ENCODE peak calls at places on chromosome X, in eight cellular contexts. One of them, this sample, is unnamed.

GRCh38 chrX:147174596-147174995 is 360.1 kb upstream of the CXorf51A start:
- DNase-seq in bronchial epithelial cell: no peak
- DNase-seq in colonic mucosa: no peak
- DNase-seq in HL-60: no peak
- DNase-seq in HCT116: no peak
- DNase-seq in Peyer's patch: no peak
- DNase-seq in AG04449: no peak
- DNase-seq in kidney: no peak
- DNase-seq in this sample: no peak

GRCh38 chrX:129877401-129877800 is 28.6 kb upstream of the UTP14A start:
- DNase-seq in HCT116: no peak
- DNase-seq in AG04449: no peak
- DNase-seq in bronchial epithelial cell: no peak
- DNase-seq in colonic mucosa: no peak
- DNase-seq in Peyer's patch: no peak
- DNase-seq in kidney: no peak
- DNase-seq in HL-60: peak; percentile 26
- DNase-seq in this sample: peak; percentile 19

GRCh38 chrX:11381464-11381863 is 88.3 kb downstream of the AMELX start:
- DNase-seq in bronchial epithelial cell: peak; percentile 56
- DNase-seq in colonic mucosa: peak; percentile 51
- DNase-seq in HL-60: peak; percentile 39
- DNase-seq in AG04449: peak; percentile 10
- DNase-seq in HCT116: peak; percentile 24
- DNase-seq in Peyer's patch: peak; percentile 48
- DNase-seq in kidney: no peak
- DNase-seq in this sample: peak; percentile 49

GRCh38 chrX:9282325-9282724 is 182.5 kb upstream of the TBL1X start:
- DNase-seq in HCT116: no peak
- DNase-seq in kidney: no peak
- DNase-seq in Peyer's patch: no peak
- DNase-seq in AG04449: no peak
- DNase-seq in bronchial epithelial cell: no peak
- DNase-seq in HL-60: peak; percentile 65
- DNase-seq in colonic mucosa: no peak
- DNase-seq in this sample: no peak

GRCh38 chrX:100297732-100298131 is 112.3 kb downstream of the PCDH19 start:
- DNase-seq in Peyer's patch: no peak
- DNase-seq in AG04449: no peak
- DNase-seq in HL-60: no peak
- DNase-seq in kidney: no peak
- DNase-seq in bronchial epithelial cell: peak; percentile 5
- DNase-seq in colonic mucosa: no peak
- DNase-seq in HCT116: no peak
- DNase-seq in this sample: no peak

GRCh38 chrX:54043084-54043483 is 1.2 kb downstream of the PHF8 start:
- DNase-seq in kidney: no peak
- DNase-seq in Peyer's patch: no peak
- DNase-seq in HL-60: no peak
- DNase-seq in colonic mucosa: no peak
- DNase-seq in AG04449: no peak
- DNase-seq in bronchial epithelial cell: peak; percentile 0
- DNase-seq in HCT116: no peak
- DNase-seq in this sample: no peak

GRCh38 chrX:132877954-132878536 is 80.4 kb downstream of the HS6ST2 start:
- DNase-seq in AG04449: no peak
- DNase-seq in bronchial epithelial cell: peak; percentile 30
- DNase-seq in Peyer's patch: no peak
- DNase-seq in HL-60: no peak
- DNase-seq in kidney: no peak
- DNase-seq in HCT116: no peak
- DNase-seq in colonic mucosa: no peak
- DNase-seq in this sample: no peak

GRCh38 chrX:1451251-1451675 is 1.4 kb downstream of the ASMTL start:
- DNase-seq in HCT116: no peak
- DNase-seq in Peyer's patch: peak; percentile 48
- DNase-seq in bronchial epithelial cell: no peak
- DNase-seq in kidney: peak; percentile 72
- DNase-seq in AG04449: no peak
- DNase-seq in HL-60: no peak
- DNase-seq in colonic mucosa: no peak
- DNase-seq in this sample: no peak

GRCh38 chrX:19627081-19627480 is 111.8 kb upstream of the MAP3K15 start:
- DNase-seq in HCT116: no peak
- DNase-seq in AG04449: no peak
- DNase-seq in kidney: no peak
- DNase-seq in colonic mucosa: no peak
- DNase-seq in bronchial epithelial cell: no peak
- DNase-seq in Peyer's patch: no peak
- DNase-seq in HL-60: no peak
- DNase-seq in this sample: no peak

GRCh38 chrX:20285513-20285912 is 18.8 kb upstream of the RPS6KA3 start:
- DNase-seq in HCT116: no peak
- DNase-seq in colonic mucosa: no peak
- DNase-seq in AG04449: no peak
- DNase-seq in Peyer's patch: no peak
- DNase-seq in bronchial epithelial cell: peak; percentile 86
- DNase-seq in HL-60: no peak
- DNase-seq in kidney: no peak
- DNase-seq in this sample: no peak

GRCh38 chrX:150533863-150534262 is 34.6 kb upstream of the MTM1 start:
- DNase-seq in kidney: no peak
- DNase-seq in Peyer's patch: no peak
- DNase-seq in bronchial epithelial cell: peak; percentile 46
- DNase-seq in HL-60: no peak
- DNase-seq in AG04449: no peak
- DNase-seq in HCT116: no peak
- DNase-seq in colonic mucosa: no peak
- DNase-seq in this sample: no peak

GRCh38 chrX:2748815-2749188 is 3.0 kb upstream of the XG start:
- DNase-seq in HL-60: no peak
- DNase-seq in kidney: no peak
- DNase-seq in colonic mucosa: no peak
- DNase-seq in HCT116: no peak
- DNase-seq in Peyer's patch: no peak
- DNase-seq in bronchial epithelial cell: no peak
- DNase-seq in AG04449: no peak
- DNase-seq in this sample: no peak

GRCh38 chrX:68732906-68733493 is 85.5 kb downstream of the STARD8 start:
- DNase-seq in Peyer's patch: peak; percentile 77
- DNase-seq in colonic mucosa: peak; percentile 66
- DNase-seq in AG04449: no peak
- DNase-seq in HCT116: peak; percentile 35
- DNase-seq in bronchial epithelial cell: peak; percentile 43
- DNase-seq in kidney: peak; percentile 81
- DNase-seq in HL-60: peak; percentile 61
- DNase-seq in this sample: no peak

GRCh38 chrX:10296581-10296980 is 139.8 kb downstream of the CLCN4 start:
- DNase-seq in Peyer's patch: no peak
- DNase-seq in AG04449: peak; percentile 23
- DNase-seq in bronchial epithelial cell: no peak
- DNase-seq in HL-60: no peak
- DNase-seq in kidney: no peak
- DNase-seq in colonic mucosa: no peak
- DNase-seq in HCT116: no peak
- DNase-seq in this sample: peak; percentile 83

GRCh38 chrX:106730385-106730784 is 3.9 kb downstream of the RNF128 start:
- DNase-seq in bronchial epithelial cell: peak; percentile 44
- DNase-seq in AG04449: no peak
- DNase-seq in HCT116: no peak
- DNase-seq in Peyer's patch: no peak
- DNase-seq in HL-60: no peak
- DNase-seq in colonic mucosa: no peak
- DNase-seq in kidney: no peak
- DNase-seq in this sample: no peak

GRCh38 chrX:77505227-77505626 is 58.0 kb downstream of the FGF16 start:
- DNase-seq in HL-60: peak; percentile 53
- DNase-seq in kidney: no peak
- DNase-seq in bronchial epithelial cell: peak; percentile 66
- DNase-seq in Peyer's patch: no peak
- DNase-seq in HCT116: no peak
- DNase-seq in colonic mucosa: no peak
- DNase-seq in AG04449: peak; percentile 9
- DNase-seq in this sample: peak; percentile 5

GRCh38 chrX:118974088-118974907 is at the start of gene LONRF3:
- DNase-seq in AG04449: no peak
- DNase-seq in Peyer's patch: peak; percentile 91
- DNase-seq in kidney: peak; percentile 84
- DNase-seq in HCT116: no peak
- DNase-seq in bronchial epithelial cell: peak; percentile 19
- DNase-seq in colonic mucosa: peak; percentile 80
- DNase-seq in HL-60: peak; percentile 85
- DNase-seq in this sample: no peak

GRCh38 chrX:37701588-37701987 is 16.0 kb downstream of the XK start:
- DNase-seq in colonic mucosa: no peak
- DNase-seq in HL-60: no peak
- DNase-seq in Peyer's patch: no peak
- DNase-seq in AG04449: no peak
- DNase-seq in bronchial epithelial cell: no peak
- DNase-seq in kidney: no peak
- DNase-seq in HCT116: no peak
- DNase-seq in this sample: no peak

GRCh38 chrX:70129811-70130210 is 3.4 kb upstream of the IGBP1 start:
- DNase-seq in HCT116: no peak
- DNase-seq in kidney: no peak
- DNase-seq in Peyer's patch: no peak
- DNase-seq in colonic mucosa: no peak
- DNase-seq in HL-60: no peak
- DNase-seq in AG04449: no peak
- DNase-seq in bronchial epithelial cell: peak; percentile 56
- DNase-seq in this sample: no peak

GRCh38 chrX:20742106-20742505 is 475.4 kb upstream of the RPS6KA3 start:
- DNase-seq in HCT116: no peak
- DNase-seq in kidney: no peak
- DNase-seq in AG04449: no peak
- DNase-seq in colonic mucosa: no peak
- DNase-seq in bronchial epithelial cell: no peak
- DNase-seq in Peyer's patch: no peak
- DNase-seq in HL-60: no peak
- DNase-seq in this sample: no peak

GRCh38 chrX:13489451-13489850 is 80.0 kb upstream of the EGFL6 start:
- DNase-seq in kidney: no peak
- DNase-seq in bronchial epithelial cell: peak; percentile 72
- DNase-seq in HL-60: no peak
- DNase-seq in Peyer's patch: peak; percentile 75
- DNase-seq in HCT116: no peak
- DNase-seq in AG04449: no peak
- DNase-seq in colonic mucosa: peak; percentile 57
- DNase-seq in this sample: peak; percentile 27

GRCh38 chrX:10404435-10404834 is 215.9 kb downstream of the MID1 start:
- DNase-seq in HL-60: no peak
- DNase-seq in kidney: no peak
- DNase-seq in AG04449: peak; percentile 62
- DNase-seq in colonic mucosa: no peak
- DNase-seq in bronchial epithelial cell: no peak
- DNase-seq in HCT116: no peak
- DNase-seq in Peyer's patch: no peak
- DNase-seq in this sample: no peak

GRCh38 chrX:132615396-132616131 is 126.7 kb upstream of the MBNL3 start:
- DNase-seq in HCT116: peak; percentile 29
- DNase-seq in Peyer's patch: peak; percentile 72
- DNase-seq in colonic mucosa: peak; percentile 53
- DNase-seq in bronchial epithelial cell: peak; percentile 74
- DNase-seq in HL-60: peak; percentile 37
- DNase-seq in kidney: no peak
- DNase-seq in AG04449: no peak
- DNase-seq in this sample: no peak

GRCh38 chrX:149630681-149631292 is 805 bp downstream of the TMEM185A start:
- DNase-seq in AG04449: no peak
- DNase-seq in kidney: no peak
- DNase-seq in Peyer's patch: no peak
- DNase-seq in HCT116: no peak
- DNase-seq in bronchial epithelial cell: peak; percentile 29
- DNase-seq in colonic mucosa: no peak
- DNase-seq in HL-60: peak; percentile 17
- DNase-seq in this sample: peak; percentile 12

GRCh38 chrX:38571058-38571457 is 9.7 kb downstream of the TSPAN7 start:
- DNase-seq in HL-60: no peak
- DNase-seq in Peyer's patch: no peak
- DNase-seq in colonic mucosa: no peak
- DNase-seq in HCT116: no peak
- DNase-seq in kidney: no peak
- DNase-seq in bronchial epithelial cell: peak; percentile 74
- DNase-seq in AG04449: no peak
- DNase-seq in this sample: no peak

GRCh38 chrX:86946569-86946968 is 571.0 kb upstream of the KLHL4 start:
- DNase-seq in colonic mucosa: no peak
- DNase-seq in Peyer's patch: no peak
- DNase-seq in HL-60: peak; percentile 19
- DNase-seq in HCT116: no peak
- DNase-seq in bronchial epithelial cell: peak; percentile 11
- DNase-seq in AG04449: no peak
- DNase-seq in kidney: no peak
- DNase-seq in this sample: no peak

GRCh38 chrX:103773445-103773844 is 3.2 kb upstream of the PLP1 start:
- DNase-seq in colonic mucosa: no peak
- DNase-seq in HCT116: no peak
- DNase-seq in kidney: no peak
- DNase-seq in AG04449: no peak
- DNase-seq in Peyer's patch: no peak
- DNase-seq in HL-60: no peak
- DNase-seq in bronchial epithelial cell: no peak
- DNase-seq in this sample: no peak

GRCh38 chrX:88397551-88397950 is 349.5 kb upstream of the CPXCR1 start:
- DNase-seq in colonic mucosa: no peak
- DNase-seq in Peyer's patch: no peak
- DNase-seq in HL-60: no peak
- DNase-seq in HCT116: no peak
- DNase-seq in AG04449: no peak
- DNase-seq in kidney: no peak
- DNase-seq in bronchial epithelial cell: no peak
- DNase-seq in this sample: no peak
- TF ChIP-seq CTCF in colonic mucosa: no peak
- TF ChIP-seq CTCF in Peyer's patch: no peak
- TF ChIP-seq CTCF in HL-60: no peak
- TF ChIP-seq CTCF in HCT116: no peak
- TF ChIP-seq CTCF in AG04449: no peak
- TF ChIP-seq CTCF in kidney: no peak
- TF ChIP-seq CTCF in bronchial epithelial cell: no peak
- TF ChIP-seq CTCF in this sample: no peak

GRCh38 chrX:153474718-153475117 is 4.3 kb upstream of the HAUS7 start:
- DNase-seq in HL-60: no peak
- DNase-seq in HCT116: no peak
- DNase-seq in bronchial epithelial cell: peak; percentile 25
- DNase-seq in kidney: peak; percentile 93
- DNase-seq in Peyer's patch: peak; percentile 57
- DNase-seq in AG04449: no peak
- DNase-seq in colonic mucosa: peak; percentile 38
- DNase-seq in this sample: no peak
- H3K4me3 ChIP-seq in HL-60: no peak overlapping the region
- H3K4me3 ChIP-seq in HCT116: no peak overlapping the region
- H3K4me3 ChIP-seq in bronchial epithelial cell: peak overlapping the region; percentile 12
- H3K4me3 ChIP-seq in kidney: no peak overlapping the region
- H3K4me3 ChIP-seq in Peyer's patch: peak overlapping the region; percentile 27
- H3K4me3 ChIP-seq in AG04449: no peak overlapping the region
- H3K4me3 ChIP-seq in colonic mucosa: peak overlapping the region; percentile 9
- H3K4me3 ChIP-seq in this sample: no peak overlapping the region

GRCh38 chrX:43474321-43474720 is 181.8 kb upstream of the MAOA start:
- DNase-seq in bronchial epithelial cell: peak; percentile 56
- DNase-seq in HCT116: peak; percentile 24
- DNase-seq in HL-60: no peak
- DNase-seq in Peyer's patch: no peak
- DNase-seq in AG04449: no peak
- DNase-seq in colonic mucosa: no peak
- DNase-seq in kidney: no peak
- DNase-seq in this sample: no peak
- TF ChIP-seq CTCF in bronchial epithelial cell: peak; percentile 12
- TF ChIP-seq CTCF in HCT116: peak; percentile 16
- TF ChIP-seq CTCF in HL-60: no peak
- TF ChIP-seq CTCF in Peyer's patch: no peak
- TF ChIP-seq CTCF in AG04449: no peak
- TF ChIP-seq CTCF in colonic mucosa: no peak
- TF ChIP-seq CTCF in kidney: no peak
- TF ChIP-seq CTCF in this sample: no peak

GRCh38 chrX:139930923-139931645 is 1.8 kb downstream of the ATP11C start:
- DNase-seq in AG04449: no peak
- DNase-seq in bronchial epithelial cell: no peak
- DNase-seq in Peyer's patch: peak; percentile 58
- DNase-seq in kidney: no peak
- DNase-seq in colonic mucosa: peak; percentile 34
- DNase-seq in HL-60: peak; percentile 8
- DNase-seq in HCT116: no peak
- DNase-seq in this sample: no peak
- H3K4me3 ChIP-seq in AG04449: peak overlapping the region; percentile 67
- H3K4me3 ChIP-seq in bronchial epithelial cell: peak overlapping the region; percentile 71
- H3K4me3 ChIP-seq in Peyer's patch: peak overlapping the region; percentile 77
- H3K4me3 ChIP-seq in kidney: peak overlapping the region; percentile 69
- H3K4me3 ChIP-seq in colonic mucosa: peak overlapping the region; percentile 61
- H3K4me3 ChIP-seq in HL-60: peak overlapping the region; percentile 56
- H3K4me3 ChIP-seq in HCT116: peak overlapping the region; percentile 59
- H3K4me3 ChIP-seq in this sample: peak overlapping the region; percentile 64